ENCODE peak calls at places on chromosomes 11 and 22, in five cellular contexts. N, C, J, X and K are unnamed samples.

GRCh38 chr11:30511408-30511807 is 74.7 kb downstream of the MPPED2 start:
- DNase-seq in C (no peak), X (no peak), N (no peak), J (no peak), K (no peak)

GRCh38 chr22:29028468-29028867 is 33.2 kb downstream of the C22orf31 start:
- DNase-seq in X (no peak), C (no peak), N (no peak), J (no peak), K (no peak)

GRCh38 chr11:1307163-1307870 is 2.1 kb downstream of the TOLLIP start:
- DNase-seq in C (peak; percentile 79), J (no peak), X (peak; percentile 18), N (peak; percentile 73), K (no peak)

GRCh38 chr11:86571273-86571948 is 101.0 kb downstream of the ME3 start:
- DNase-seq in X (no peak), N (no peak), J (peak; percentile 22), C (no peak), K (peak; percentile 32)

GRCh38 chr11:70481625-70482528 is 83.5 kb downstream of the CTTN start:
- DNase-seq in N (no peak), C (peak; percentile 57), X (no peak), J (peak; percentile 81), K (no peak)

GRCh38 chr11:61963282-61964057 is 4.0 kb downstream of the FTH1 start:
- DNase-seq in N (peak; percentile 62), X (no peak), C (no peak), J (no peak), K (no peak)

GRCh38 chr22:19105867-19106802 is 16.1 kb downstream of the DGCR2 start:
- DNase-seq in J (no peak), X (no peak), C (no peak), N (peak; percentile 63), K (no peak)

GRCh38 chr11:118277312-118277711 is 13.2 kb upstream of the MPZL2 start:
- DNase-seq in X (no peak), C (no peak), N (no peak), J (peak; percentile 57), K (no peak)

GRCh38 chr22:35547993-35548761 is 7.5 kb downstream of the RASD2 start:
- DNase-seq in N (no peak), J (no peak), C (no peak), X (no peak), K (no peak)

GRCh38 chr11:130197386-130198035 is 37.9 kb downstream of the ST14 start:
- DNase-seq in C (no peak), J (no peak), X (no peak), N (no peak), K (no peak)

GRCh38 chr11:67379061-67380058 is 6.0 kb upstream of the CLCF1 start:
- DNase-seq in X (no peak), J (no peak), N (no peak), C (no peak), K (no peak)

GRCh38 chr11:22304337-22304961 is 33.7 kb upstream of the SLC17A6 start:
- DNase-seq in X (peak; percentile 30), N (no peak), C (no peak), J (no peak), K (no peak)

GRCh38 chr22:27461470-27461869 is 340.1 kb downstream of the MN1 start:
- DNase-seq in X (no peak), N (no peak), J (peak; percentile 57), C (no peak), K (peak; percentile 32)

GRCh38 chr11:57485217-57486007 is 25.1 kb downstream of the RTN4RL2 start:
- DNase-seq in C (no peak), J (no peak), N (no peak), X (no peak), K (no peak)

GRCh38 chr11:61682093-61682732 is 2.0 kb downstream of the DAGLA start:
- DNase-seq in N (no peak), C (no peak), J (peak; percentile 58), X (no peak), K (no peak)

GRCh38 chr11:19790831-19791552 is 78.4 kb downstream of the NAV2 start:
- DNase-seq in N (no peak), X (no peak), J (no peak), C (no peak), K (no peak)

GRCh38 chr11:70476669-70477068 is 78.3 kb downstream of the CTTN start:
- DNase-seq in J (no peak), N (no peak), X (no peak), C (peak; percentile 23), K (no peak)

GRCh38 chr11:116454020-116454645 is 318.7 kb downstream of the BUD13 start:
- DNase-seq in J (peak; percentile 56), X (peak; percentile 52), N (no peak), C (no peak), K (peak; percentile 64)

GRCh38 chr11:34787899-34788298 is 128.3 kb downstream of the APIP start:
- DNase-seq in N (no peak), X (no peak), C (no peak), J (no peak), K (no peak)

GRCh38 chr11:3626250-3626960 is 15.4 kb downstream of the ART5 start:
- DNase-seq in C (peak; percentile 84), N (peak; percentile 81), X (no peak), J (no peak), K (no peak)

GRCh38 chr11:2844116-2844515 is 41.5 kb downstream of the CDKN1C start:
- DNase-seq in N (no peak), C (no peak), X (no peak), J (no peak), K (no peak)

GRCh38 chr22:31122532-31123291 is at the start of gene INPP5J:
- DNase-seq in N (peak; percentile 74), C (peak; percentile 43), J (peak; percentile 70), X (no peak), K (peak; percentile 61)

GRCh38 chr11:16860632-16861031 is 122.2 kb downstream of the C11orf58 start:
- DNase-seq in X (no peak), J (peak; percentile 17), C (no peak), N (no peak), K (no peak)
- TF ChIP-seq CTCF in X (no peak), J (no peak), C (no peak), N (no peak), K (no peak)

GRCh38 chr22:23859201-23859600 is 1.5 kb downstream of the SLC2A11 start:
- DNase-seq in N (no peak), C (no peak), J (no peak), X (no peak), K (no peak)

GRCh38 chr22:23862103-23862502 is 4.4 kb downstream of the SLC2A11 start:
- DNase-seq in X (peak; percentile 73), J (peak; percentile 60), N (no peak), C (peak; percentile 42), K (peak; percentile 36)

GRCh38 chr22:23856721-23857605 is 712 bp upstream of the SLC2A11 start:
- DNase-seq in J (peak; percentile 53), X (no peak), N (peak; percentile 77), C (no peak), K (peak; percentile 61)

GRCh38 chr22:23858484-23858815 is 775 bp downstream of the SLC2A11 start:
- DNase-seq in J (no peak), C (no peak), X (no peak), N (no peak), K (no peak)

DNA sequence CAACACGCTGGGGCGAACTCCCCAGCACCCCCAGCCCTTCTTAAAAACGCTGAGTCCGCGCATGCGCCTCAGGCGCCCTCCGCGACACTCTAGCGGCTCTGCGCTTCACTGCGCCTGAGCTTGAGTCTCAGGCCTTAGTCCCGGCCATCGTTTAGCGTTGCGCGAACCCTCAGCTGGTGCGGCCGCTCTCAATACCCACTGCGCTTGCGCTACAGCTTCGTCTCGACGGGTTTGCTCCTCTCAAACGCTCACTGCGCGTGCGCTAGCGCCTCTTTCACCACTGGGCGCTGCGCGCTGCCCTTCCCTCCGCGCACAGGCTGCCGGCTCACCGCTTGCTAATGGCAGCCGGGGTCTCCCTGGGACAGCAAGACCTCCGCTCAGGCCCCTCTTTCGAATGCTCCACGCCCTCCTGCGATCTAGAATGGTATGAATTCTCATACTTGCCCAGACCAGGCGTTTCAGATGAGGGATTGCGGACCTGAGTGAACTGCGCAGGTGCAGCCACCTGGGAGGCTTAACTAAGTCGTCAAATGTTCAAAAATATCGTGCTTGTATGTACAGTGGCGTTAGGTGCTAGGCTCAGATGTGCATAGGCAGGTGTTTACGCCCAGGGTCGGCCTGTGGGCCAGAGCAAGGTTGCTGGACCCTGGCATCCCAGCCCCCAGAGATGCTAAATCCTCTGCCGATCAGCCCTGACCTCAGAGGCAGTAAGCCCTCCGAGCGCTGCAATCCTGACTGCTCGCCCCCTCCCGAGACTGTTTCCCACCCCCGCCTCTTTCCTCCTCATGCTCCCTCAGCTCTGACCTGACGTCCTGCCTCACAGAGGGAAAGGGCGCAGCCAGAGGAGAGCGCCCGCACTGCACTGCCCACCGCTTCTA is at the start of gene SLC2A11:
- DNase-seq in C (peak; percentile 99), J (peak; percentile 94), X (peak; percentile 98), N (peak; percentile 99), K (peak; percentile 98)
- TF ChIP-seq CTCF in C (peak; percentile 18), J (peak; percentile 10), X (peak; percentile 26), N (peak; percentile 31), K (no peak)

GRCh38 chr22:42901790-42902508 is 44.9 kb upstream of the ARFGAP3 start:
- DNase-seq in C (no peak), J (no peak), N (no peak), X (no peak), K (no peak)
- TF ChIP-seq CTCF in C (peak; percentile 19), J (peak; percentile 25), N (peak; percentile 7), X (peak; percentile 20), K (no peak)

GRCh38 chr11:35796542-35796941 is 134.0 kb downstream of the TRIM44 start:
- DNase-seq in C (no peak), X (no peak), J (no peak), N (no peak), K (no peak)

GRCh38 chr11:35794850-35795249 is 132.3 kb downstream of the TRIM44 start:
- DNase-seq in X (no peak), N (no peak), C (no peak), J (no peak), K (no peak)

GRCh38 chr11:35791088-35791958 is 128.7 kb downstream of the TRIM44 start:
- DNase-seq in X (no peak), J (no peak), C (no peak), N (no peak), K (no peak)

GRCh38 chr11:35792148-35792845 is 129.7 kb downstream of the TRIM44 start:
- DNase-seq in X (no peak), N (no peak), C (no peak), J (no peak), K (no peak)

GRCh38 chr11:35792846-35793192 is 130.2 kb downstream of the TRIM44 start:
- DNase-seq in C (no peak), J (no peak), X (no peak), N (no peak), K (no peak)
- TF ChIP-seq CTCF in C (no peak), J (no peak), X (no peak), N (no peak), K (no peak)

GRCh38 chr11:94171693-94172440 is 43.2 kb downstream of the PANX1 start:
- DNase-seq in C (peak; percentile 56), J (peak; percentile 30), N (no peak), X (peak; percentile 53), K (peak; percentile 45)
- TF ChIP-seq CTCF in C (peak; percentile 54), J (peak; percentile 46), N (peak; percentile 51), X (peak; percentile 67), K (peak; percentile 40)